ENCODE peak calls at places on chromosomes 11 and 22, in six cellular contexts. G is A549; K is CD8-positive, alpha-beta T cell; Z is lower lobe of right lung; H is heart left ventricle; W is transverse colon. F is an unnamed sample.

GRCh38 chr22:23781065-23781464 is 5.7 kb upstream of the SMARCB1 start:
- DNase-seq in Z (no peak), G (no peak), H (no peak), K (no peak), W (no peak), F (no peak)

GRCh38 chr22:37100589-37101127 is 8.9 kb downstream of the TMPRSS6 start:
- DNase-seq in W (peak), H (no peak), G (no peak), Z (no peak), K (no peak), F (no peak)

GRCh38 chr11:73784080-73784634 is 3.5 kb upstream of the MRPL48 start:
- DNase-seq in G (no peak), Z (no peak), K (no peak), H (no peak), W (no peak), F (no peak)

GRCh38 chr11:103662880-103663279 is 373.6 kb upstream of the DDI1 start:
- DNase-seq in H (no peak), K (no peak), W (no peak), Z (no peak), G (no peak), F (no peak)

GRCh38 chr11:69638941-69639681 is 1.8 kb upstream of the CCND1 start:
- DNase-seq in H (peak), K (no peak), W (peak), Z (peak), G (peak), F (peak)

GRCh38 chr11:3664032-3664630 is 7.1 kb downstream of the CHRNA10 start:
- DNase-seq in H (no peak), Z (no peak), K (no peak), W (no peak), G (no peak), F (no peak)

GRCh38 chr11:69401715-69402114 is 79.7 kb upstream of the LINC01488 start:
- DNase-seq in Z (no peak), H (no peak), G (no peak), W (no peak), K (no peak), F (no peak)

GRCh38 chr11:67117667-67118058 is 1.4 kb upstream of the KDM2A start:
- DNase-seq in Z (peak), W (peak), K (peak), H (peak), G (no peak), F (no peak)

GRCh38 chr11:210122-210802 is 2.8 kb downstream of the RIC8A start:
- DNase-seq in H (no peak), G (peak), Z (no peak), K (no peak), W (no peak), F (peak)

GRCh38 chr22:39917776-39918493 is 17.1 kb downstream of the GRAP2 start:
- DNase-seq in K (no peak), G (no peak), W (no peak), Z (no peak), H (no peak), F (no peak)

GRCh38 chr22:33779243-33779642 is 141.0 kb downstream of the LARGE1 start:
- DNase-seq in K (no peak), H (no peak), G (no peak), Z (no peak), W (no peak), F (no peak)

DNA sequence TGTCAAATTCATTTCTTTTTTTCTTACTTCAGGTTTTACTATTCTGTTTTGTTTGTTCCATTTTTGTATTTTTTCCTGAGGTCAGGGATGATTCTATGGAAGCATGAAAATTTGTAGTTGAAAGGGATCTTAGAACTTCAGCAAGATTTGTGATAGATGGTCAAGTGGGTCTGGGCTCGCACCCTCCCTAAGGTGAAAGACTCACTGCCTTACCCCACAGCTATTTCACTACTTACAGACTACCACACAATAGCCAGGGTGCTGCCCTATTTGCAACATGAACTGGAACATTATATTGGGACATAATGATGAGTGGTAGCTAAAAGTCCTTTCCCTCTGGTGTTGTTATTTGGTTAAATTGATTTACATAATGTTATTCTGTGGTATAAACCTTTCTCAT is 62.6 kb downstream of the MAML2 start:
- DNase-seq in W (no peak), H (no peak), K (no peak), Z (no peak), G (no peak), F (no peak)
- H3K27ac ChIP-seq in W (peak), H (no peak), K (no peak), Z (no peak), G (no peak), F (no peak)

DNA sequence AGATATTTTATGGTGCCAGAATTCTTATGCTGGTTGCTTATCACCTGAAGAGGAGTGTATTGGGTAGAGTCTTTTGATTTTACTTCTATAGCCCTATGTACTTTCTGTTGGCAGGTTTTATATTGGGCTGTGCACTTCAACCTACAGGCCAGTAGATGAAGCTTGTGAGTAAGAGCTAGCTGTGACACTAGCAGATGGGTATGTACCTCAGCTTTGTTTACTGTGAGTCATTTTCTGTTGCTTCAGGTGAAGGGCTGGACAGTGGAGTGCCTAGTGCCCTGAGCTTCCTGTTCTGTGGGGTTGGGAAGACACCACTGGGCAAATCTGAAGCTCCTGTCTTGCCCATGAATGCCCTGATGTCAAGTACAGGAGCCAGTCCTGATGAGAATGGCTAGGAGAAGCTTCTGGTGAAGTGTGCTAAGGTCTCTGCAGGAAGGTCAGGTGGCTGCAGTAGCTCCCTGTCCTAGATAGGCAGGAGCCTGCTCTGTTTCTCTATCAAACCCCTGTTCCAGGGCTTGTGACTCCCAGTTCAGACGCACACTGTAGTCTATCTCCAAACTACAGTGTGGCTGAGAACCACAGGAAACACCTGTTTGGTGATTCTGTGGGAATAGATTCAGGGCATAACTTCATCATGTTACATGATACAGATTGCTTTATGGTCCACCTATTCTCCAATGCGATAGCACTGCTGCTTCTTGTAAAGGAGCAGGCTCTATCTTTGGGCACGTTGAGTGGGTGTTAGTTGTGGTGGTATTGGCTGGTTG is 755.7 kb downstream of the KCNA4 start:
- DNase-seq in H (no peak), G (peak), K (no peak), Z (no peak), W (no peak), F (peak)
- TF ChIP-seq CTCF in H (no peak), G (peak), K (no peak), Z (no peak), W (no peak), F (peak)

GRCh38 chr11:130159139-130159538 is 443 bp upstream of the ST14 start:
- DNase-seq in G (no peak), H (no peak), Z (no peak), W (no peak), K (no peak), F (no peak)
- H3K4me3 ChIP-seq in G (no peak), H (no peak), Z (peak), W (no peak), K (no peak), F (no peak)

GRCh38 chr11:12052676-12053605 is 44.5 kb upstream of the DKK3 start:
- DNase-seq in H (no peak), Z (no peak), K (peak), W (no peak), G (no peak), F (no peak)

GRCh38 chr11:12053606-12054361 is 45.4 kb upstream of the DKK3 start:
- DNase-seq in W (no peak), H (no peak), G (no peak), Z (no peak), K (no peak), F (no peak)

GRCh38 chr11:12050911-12051667 is 42.7 kb upstream of the DKK3 start:
- DNase-seq in G (no peak), H (no peak), Z (no peak), W (no peak), K (no peak), F (no peak)

GRCh38 chr11:12048936-12049790 is 40.7 kb upstream of the DKK3 start:
- DNase-seq in H (no peak), Z (no peak), G (no peak), K (no peak), W (no peak), F (no peak)

DNA sequence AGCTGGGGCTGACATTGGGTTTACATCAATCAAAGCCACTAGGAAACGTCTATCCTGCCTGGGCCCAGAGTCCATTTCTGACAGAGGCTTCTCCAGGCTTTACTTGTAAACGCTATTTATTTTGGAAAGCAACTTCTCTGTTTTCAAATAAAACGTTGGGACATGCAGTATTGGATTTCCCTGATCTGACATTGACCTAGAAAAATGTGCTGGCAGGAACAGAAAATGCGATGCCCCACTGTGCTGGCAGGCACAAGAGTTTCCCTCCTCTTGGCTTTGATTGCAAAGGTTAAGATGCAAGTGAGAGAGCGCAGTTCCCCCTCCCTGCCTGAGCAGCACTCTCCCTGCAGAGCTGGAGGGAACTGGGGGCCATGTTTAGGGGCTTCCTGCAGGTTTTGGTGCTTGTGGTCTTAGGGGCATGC is 42.1 kb upstream of the DKK3 start:
- DNase-seq in H (no peak), Z (no peak), W (no peak), G (no peak), K (no peak), F (no peak)
- H3K27ac ChIP-seq in H (no peak), Z (no peak), W (no peak), G (peak), K (no peak), F (no peak)

GRCh38 chr11:19735512-19735911 is 22.9 kb downstream of the NAV2 start:
- DNase-seq in K (no peak), H (no peak), Z (no peak), G (no peak), W (no peak), F (peak)
- TF ChIP-seq CTCF in K (no peak), H (peak), Z (no peak), G (no peak), W (no peak), F (peak)

GRCh38 chr11:128694618-128695481 is 978 bp downstream of the FLI1 start:
- DNase-seq in H (no peak), K (peak), W (no peak), G (no peak), Z (peak), F (no peak)
- H3K4me3 ChIP-seq in H (peak), K (peak), W (peak), G (peak), Z (peak), F (peak)

GRCh38 chr11:1298695-1299492 is 10.5 kb downstream of the TOLLIP start:
- DNase-seq in Z (peak), W (peak), K (no peak), G (peak), H (peak), F (no peak)
- H3K27ac ChIP-seq in Z (peak), W (peak), K (no peak), G (no peak), H (peak), F (no peak)

GRCh38 chr11:11701070-11701469 is 79.3 kb upstream of the GALNT18 start:
- DNase-seq in G (no peak), K (no peak), H (peak), W (no peak), Z (no peak), F (peak)
- TF ChIP-seq CTCF in G (no peak), K (no peak), H (peak), W (no peak), Z (no peak), F (no peak)

GRCh38 chr22:19169947-19170318 is 8.6 kb downstream of the SLC25A1 start:
- DNase-seq in Z (no peak), K (no peak), H (no peak), G (no peak), W (no peak), F (no peak)
- H3K4me3 ChIP-seq in Z (peak), K (no peak), H (peak), G (no peak), W (no peak), F (no peak)

F was measured in AG04450.